ENCODE peak calls at places on chromosome 15, in six cellular contexts. One of them, this sample, is unnamed.

GRCh38 chr15:52163321-52164190 is 27.6 kb downstream of the GNB5 start:
- DNase-seq in neural progenitor cell: peak
- DNase-seq in stomach: no peak
- DNase-seq in brain microvascular endothelial cell: no peak
- DNase-seq in transverse colon: no peak
- DNase-seq in caudate nucleus: no peak
- DNase-seq in this sample: no peak

GRCh38 chr15:68312701-68313204 is 35.2 kb downstream of the FEM1B start:
- DNase-seq in brain microvascular endothelial cell: peak
- DNase-seq in transverse colon: no peak
- DNase-seq in neural progenitor cell: no peak
- DNase-seq in stomach: no peak
- DNase-seq in caudate nucleus: no peak
- DNase-seq in this sample: peak

GRCh38 chr15:61545763-61546162 is 316.7 kb upstream of the RORA start:
- DNase-seq in brain microvascular endothelial cell: no peak
- DNase-seq in neural progenitor cell: no peak
- DNase-seq in stomach: no peak
- DNase-seq in transverse colon: no peak
- DNase-seq in caudate nucleus: no peak
- DNase-seq in this sample: no peak

GRCh38 chr15:45428491-45428890 is 50.1 kb upstream of the GATM start:
- DNase-seq in transverse colon: peak
- DNase-seq in stomach: no peak
- DNase-seq in neural progenitor cell: no peak
- DNase-seq in caudate nucleus: no peak
- DNase-seq in brain microvascular endothelial cell: no peak
- DNase-seq in this sample: no peak

GRCh38 chr15:55403531-55403930 is 4.6 kb downstream of the CCPG1 start:
- DNase-seq in transverse colon: no peak
- DNase-seq in stomach: no peak
- DNase-seq in caudate nucleus: no peak
- DNase-seq in neural progenitor cell: no peak
- DNase-seq in brain microvascular endothelial cell: no peak
- DNase-seq in this sample: no peak

GRCh38 chr15:67820992-67821783 is 4.1 kb upstream of the SKOR1 start:
- DNase-seq in neural progenitor cell: peak
- DNase-seq in transverse colon: peak
- DNase-seq in brain microvascular endothelial cell: no peak
- DNase-seq in stomach: peak
- DNase-seq in caudate nucleus: no peak
- DNase-seq in this sample: no peak

GRCh38 chr15:53752406-53752805 is 7.1 kb downstream of the WDR72 start:
- DNase-seq in neural progenitor cell: no peak
- DNase-seq in brain microvascular endothelial cell: no peak
- DNase-seq in transverse colon: no peak
- DNase-seq in caudate nucleus: no peak
- DNase-seq in stomach: no peak
- DNase-seq in this sample: no peak

GRCh38 chr15:48647963-48648362 is 2.5 kb upstream of the FBN1 start:
- DNase-seq in neural progenitor cell: peak
- DNase-seq in caudate nucleus: no peak
- DNase-seq in brain microvascular endothelial cell: no peak
- DNase-seq in stomach: no peak
- DNase-seq in transverse colon: no peak
- DNase-seq in this sample: no peak

GRCh38 chr15:67824900-67825879 is at the start of gene SKOR1:
- DNase-seq in transverse colon: no peak
- DNase-seq in stomach: no peak
- DNase-seq in brain microvascular endothelial cell: peak
- DNase-seq in neural progenitor cell: peak
- DNase-seq in caudate nucleus: no peak
- DNase-seq in this sample: no peak

GRCh38 chr15:49083471-49084284 is 37.4 kb upstream of the SECISBP2L start:
- DNase-seq in transverse colon: no peak
- DNase-seq in neural progenitor cell: no peak
- DNase-seq in brain microvascular endothelial cell: peak
- DNase-seq in stomach: no peak
- DNase-seq in caudate nucleus: no peak
- DNase-seq in this sample: no peak

GRCh38 chr15:33442449-33442848 is 131.7 kb downstream of the RYR3 start:
- DNase-seq in stomach: no peak
- DNase-seq in brain microvascular endothelial cell: no peak
- DNase-seq in transverse colon: no peak
- DNase-seq in caudate nucleus: no peak
- DNase-seq in neural progenitor cell: no peak
- DNase-seq in this sample: no peak

GRCh38 chr15:49135342-49135857 is 20.0 kb downstream of the COPS2 start:
- DNase-seq in neural progenitor cell: no peak
- DNase-seq in caudate nucleus: no peak
- DNase-seq in stomach: no peak
- DNase-seq in transverse colon: no peak
- DNase-seq in brain microvascular endothelial cell: no peak
- DNase-seq in this sample: no peak

DNA sequence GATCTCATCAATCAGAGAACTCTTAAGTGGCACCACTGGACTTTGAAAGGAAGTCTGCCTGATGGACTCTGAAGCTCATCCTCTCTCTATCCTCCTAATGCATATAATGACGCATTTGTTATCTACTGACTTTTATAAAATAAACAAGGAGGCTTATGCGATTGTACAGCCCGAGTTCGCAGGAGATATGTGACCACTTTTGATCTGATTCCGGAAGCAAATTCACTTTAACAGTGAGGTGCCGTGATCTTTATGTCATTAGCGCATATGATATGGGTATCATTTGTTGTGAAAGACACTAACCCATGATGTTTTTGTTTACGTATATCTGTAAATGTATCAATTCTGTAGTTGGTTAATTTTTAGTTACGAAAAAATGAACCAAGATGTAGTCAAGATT is 427 bp upstream of the RNF111 start:
- DNase-seq in caudate nucleus: no peak
- DNase-seq in transverse colon: no peak
- DNase-seq in stomach: no peak
- DNase-seq in brain microvascular endothelial cell: no peak
- DNase-seq in neural progenitor cell: no peak
- DNase-seq in this sample: no peak
- H3K27ac ChIP-seq in caudate nucleus: peak
- H3K27ac ChIP-seq in transverse colon: peak
- H3K27ac ChIP-seq in stomach: peak
- H3K27ac ChIP-seq in brain microvascular endothelial cell: peak
- H3K27ac ChIP-seq in neural progenitor cell: no peak
- H3K27ac ChIP-seq in this sample: peak

GRCh38 chr15:43329960-43330779 is at the start of gene LCMT2:
- DNase-seq in stomach: peak
- DNase-seq in caudate nucleus: peak
- DNase-seq in transverse colon: peak
- DNase-seq in neural progenitor cell: peak
- DNase-seq in brain microvascular endothelial cell: peak
- DNase-seq in this sample: peak

GRCh38 chr15:43325039-43325438 is 5.3 kb downstream of the LCMT2 start:
- DNase-seq in neural progenitor cell: no peak
- DNase-seq in transverse colon: no peak
- DNase-seq in brain microvascular endothelial cell: no peak
- DNase-seq in caudate nucleus: no peak
- DNase-seq in stomach: no peak
- DNase-seq in this sample: no peak

GRCh38 chr15:43329222-43329959 is 982 bp downstream of the LCMT2 start:
- DNase-seq in stomach: peak
- DNase-seq in neural progenitor cell: peak
- DNase-seq in caudate nucleus: no peak
- DNase-seq in transverse colon: peak
- DNase-seq in brain microvascular endothelial cell: peak
- DNase-seq in this sample: no peak

DNA sequence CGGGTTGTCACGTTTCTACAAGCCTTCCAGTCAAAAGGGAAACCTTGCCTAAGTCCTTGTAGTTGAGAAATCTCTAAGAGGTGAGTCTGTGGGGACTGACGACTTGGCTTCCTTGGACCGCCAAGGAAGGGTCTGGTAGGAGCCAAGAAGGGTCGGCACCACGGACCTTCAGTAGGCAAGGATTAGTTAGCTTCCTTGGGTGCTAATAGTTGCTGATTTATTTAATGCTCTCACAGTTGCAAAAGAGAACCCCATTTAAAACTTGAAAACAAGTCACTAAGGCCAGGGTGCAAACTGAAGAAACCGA is 360 bp upstream of the LCMT2 start:
- DNase-seq in neural progenitor cell: no peak
- DNase-seq in caudate nucleus: no peak
- DNase-seq in stomach: no peak
- DNase-seq in transverse colon: no peak
- DNase-seq in brain microvascular endothelial cell: no peak
- DNase-seq in this sample: no peak
- H3K27ac ChIP-seq in neural progenitor cell: no peak
- H3K27ac ChIP-seq in caudate nucleus: peak
- H3K27ac ChIP-seq in stomach: peak
- H3K27ac ChIP-seq in transverse colon: peak
- H3K27ac ChIP-seq in brain microvascular endothelial cell: peak
- H3K27ac ChIP-seq in this sample: peak

DNA sequence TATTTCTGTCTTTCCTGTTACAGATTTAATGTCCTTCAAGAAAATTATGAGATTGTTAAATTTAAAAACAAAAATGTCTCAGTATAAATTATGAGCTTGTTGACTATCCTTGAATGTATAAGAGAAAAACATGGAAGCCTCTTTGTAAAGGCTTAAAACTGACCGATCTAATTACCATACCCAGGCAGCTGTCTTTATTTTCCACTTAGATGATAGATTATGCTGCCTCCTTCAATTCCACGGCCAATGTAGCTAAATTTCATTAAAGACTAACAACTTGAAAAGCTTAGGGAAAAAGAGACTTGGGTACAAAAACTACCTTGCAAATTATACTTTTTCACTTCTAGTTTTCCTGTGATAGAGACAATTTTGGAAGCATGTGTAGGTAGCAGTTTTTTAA is 88.3 kb downstream of the ATP10A start:
- DNase-seq in transverse colon: no peak
- DNase-seq in neural progenitor cell: no peak
- DNase-seq in stomach: no peak
- DNase-seq in brain microvascular endothelial cell: no peak
- DNase-seq in caudate nucleus: no peak
- DNase-seq in this sample: no peak
- H3K27ac ChIP-seq in transverse colon: peak
- H3K27ac ChIP-seq in neural progenitor cell: no peak
- H3K27ac ChIP-seq in stomach: peak
- H3K27ac ChIP-seq in brain microvascular endothelial cell: peak
- H3K27ac ChIP-seq in caudate nucleus: peak
- H3K27ac ChIP-seq in this sample: no peak

GRCh38 chr15:39642011-39642640 is 61.2 kb downstream of the THBS1 start:
- DNase-seq in caudate nucleus: no peak
- DNase-seq in stomach: no peak
- DNase-seq in transverse colon: no peak
- DNase-seq in brain microvascular endothelial cell: peak
- DNase-seq in neural progenitor cell: peak
- DNase-seq in this sample: peak

GRCh38 chr15:39639037-39639436 is 58.2 kb downstream of the THBS1 start:
- DNase-seq in brain microvascular endothelial cell: no peak
- DNase-seq in caudate nucleus: no peak
- DNase-seq in stomach: no peak
- DNase-seq in transverse colon: no peak
- DNase-seq in neural progenitor cell: no peak
- DNase-seq in this sample: no peak

GRCh38 chr15:39641187-39641889 is 60.5 kb downstream of the THBS1 start:
- DNase-seq in stomach: no peak
- DNase-seq in caudate nucleus: no peak
- DNase-seq in neural progenitor cell: no peak
- DNase-seq in transverse colon: peak
- DNase-seq in brain microvascular endothelial cell: no peak
- DNase-seq in this sample: peak

GRCh38 chr15:39638041-39638440 is 57.2 kb downstream of the THBS1 start:
- DNase-seq in brain microvascular endothelial cell: no peak
- DNase-seq in caudate nucleus: no peak
- DNase-seq in neural progenitor cell: no peak
- DNase-seq in stomach: no peak
- DNase-seq in transverse colon: no peak
- DNase-seq in this sample: no peak

DNA sequence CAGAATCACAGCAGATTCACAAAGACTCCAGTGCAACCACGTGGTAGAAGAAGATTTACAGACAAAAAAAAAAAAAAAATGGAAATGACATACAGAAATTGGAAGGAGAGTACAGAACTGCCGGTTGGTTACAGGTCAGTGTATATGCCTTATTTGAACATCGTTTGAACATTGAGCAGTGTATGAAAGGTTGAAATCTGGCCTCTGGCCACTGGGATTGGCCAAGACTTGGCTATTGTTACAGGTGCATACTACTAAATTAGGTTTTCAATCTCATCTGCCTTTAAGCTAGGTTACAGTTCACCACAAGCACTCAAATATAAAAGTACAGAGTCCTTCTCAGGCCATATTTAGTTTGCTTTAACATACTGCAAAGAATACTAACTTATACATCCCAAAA is 59.8 kb downstream of the THBS1 start:
- DNase-seq in neural progenitor cell: no peak
- DNase-seq in brain microvascular endothelial cell: no peak
- DNase-seq in caudate nucleus: no peak
- DNase-seq in stomach: no peak
- DNase-seq in transverse colon: peak
- DNase-seq in this sample: no peak
- H3K27ac ChIP-seq in neural progenitor cell: no peak
- H3K27ac ChIP-seq in brain microvascular endothelial cell: no peak
- H3K27ac ChIP-seq in caudate nucleus: peak
- H3K27ac ChIP-seq in stomach: no peak
- H3K27ac ChIP-seq in transverse colon: peak
- H3K27ac ChIP-seq in this sample: peak

GRCh38 chr15:57599299-57599810 is 7.7 kb downstream of the MYZAP start:
- DNase-seq in stomach: no peak
- DNase-seq in neural progenitor cell: no peak
- DNase-seq in brain microvascular endothelial cell: no peak
- DNase-seq in caudate nucleus: no peak
- DNase-seq in transverse colon: no peak
- DNase-seq in this sample: no peak

GRCh38 chr15:57598346-57598745 is 6.6 kb downstream of the MYZAP start:
- DNase-seq in neural progenitor cell: no peak
- DNase-seq in stomach: no peak
- DNase-seq in caudate nucleus: no peak
- DNase-seq in transverse colon: no peak
- DNase-seq in brain microvascular endothelial cell: no peak
- DNase-seq in this sample: no peak

GRCh38 chr15:57596978-57597377 is 5.3 kb downstream of the MYZAP start:
- DNase-seq in brain microvascular endothelial cell: no peak
- DNase-seq in neural progenitor cell: no peak
- DNase-seq in caudate nucleus: no peak
- DNase-seq in transverse colon: no peak
- DNase-seq in stomach: no peak
- DNase-seq in this sample: no peak

GRCh38 chr15:57597431-57597830 is 5.7 kb downstream of the MYZAP start:
- DNase-seq in caudate nucleus: no peak
- DNase-seq in brain microvascular endothelial cell: no peak
- DNase-seq in neural progenitor cell: no peak
- DNase-seq in stomach: peak
- DNase-seq in transverse colon: no peak
- DNase-seq in this sample: no peak

GRCh38 chr15:57600197-57600596 is 8.5 kb downstream of the MYZAP start:
- DNase-seq in neural progenitor cell: no peak
- DNase-seq in caudate nucleus: no peak
- DNase-seq in brain microvascular endothelial cell: no peak
- DNase-seq in transverse colon: no peak
- DNase-seq in stomach: no peak
- DNase-seq in this sample: no peak
- H3K27ac ChIP-seq in neural progenitor cell: no peak
- H3K27ac ChIP-seq in caudate nucleus: no peak
- H3K27ac ChIP-seq in brain microvascular endothelial cell: no peak
- H3K27ac ChIP-seq in transverse colon: no peak
- H3K27ac ChIP-seq in stomach: no peak
- H3K27ac ChIP-seq in this sample: no peak

This sample was measured in epithelial cell of prostate.